ENCODE peak calls at places on chromosome 6, in six cellular contexts. L is NCI-H524, D is heart left ventricle, M is DMS79 treated with DMSO at 0.1 percent for 48 hours, P is fibroblast of mammary gland, C is posterior cingulate gyrus. Y is an unnamed sample.

GRCh38 chr6:127186889-127187288 is 68.4 kb downstream of the RSPO3 start:
- DNase-seq in L (peak; percentile 11), D (peak; percentile 45), M (no peak), P (no peak), C (peak; percentile 25), Y (no peak)

GRCh38 chr6:3389390-3390167 is 67.3 kb downstream of the SLC22A23 start:
- DNase-seq in L (no peak), D (no peak), M (no peak), P (peak; percentile 94), C (peak; percentile 55), Y (no peak)

GRCh38 chr6:85672623-85673022 is 29.9 kb upstream of the SYNCRIP start:
- DNase-seq in L (no peak), D (no peak), M (no peak), P (no peak), C (no peak), Y (no peak)

GRCh38 chr6:105608711-105609374 is 206.0 kb upstream of the PREP start:
- DNase-seq in L (no peak), D (no peak), M (no peak), P (peak; percentile 86), C (no peak), Y (no peak)

GRCh38 chr6:38268342-38268741 is 371.4 kb downstream of the BTBD9 start:
- DNase-seq in L (no peak), D (no peak), M (no peak), P (no peak), C (no peak), Y (no peak)

GRCh38 chr6:163191704-163192537 is 222.6 kb upstream of the QKI start:
- DNase-seq in L (no peak), D (no peak), M (no peak), P (no peak), C (peak; percentile 21), Y (peak; percentile 41)

GRCh38 chr6:109204511-109204910 is 109.2 kb downstream of the CEP57L1 start:
- DNase-seq in L (no peak), D (no peak), M (no peak), P (no peak), C (no peak), Y (no peak)

GRCh38 chr6:31945154-31945506 is 765 bp upstream of the CFB start:
- DNase-seq in L (no peak), D (no peak), M (no peak), P (no peak), C (no peak), Y (no peak)

GRCh38 chr6:119105262-119105661 is 26.8 kb upstream of the FAM184A start:
- DNase-seq in L (no peak), D (no peak), M (no peak), P (no peak), C (no peak), Y (no peak)

GRCh38 chr6:46016063-46016608 is 476 bp upstream of the CLIC5 start:
- DNase-seq in L (peak; percentile 0), D (no peak), M (no peak), P (no peak), C (no peak), Y (no peak)

GRCh38 chr6:127103482-127103881 is 15.0 kb upstream of the RSPO3 start:
- DNase-seq in L (no peak), D (no peak), M (no peak), P (peak; percentile 60), C (no peak), Y (no peak)